ENCODE peak calls at places on chromosomes 3 and 15, in four cellular contexts. One of them, this sample, is unnamed.

GRCh38 chr3:189277711-189278110 is 105.9 kb downstream of the TPRG1 start:
- DNase-seq in GM12878: no peak
- DNase-seq in HepG2: no peak
- DNase-seq in WTC11: no peak
- DNase-seq in this sample: no peak

GRCh38 chr15:100997442-100997841 is 78.3 kb downstream of the LRRK1 start:
- DNase-seq in GM12878: no peak
- DNase-seq in HepG2: no peak
- DNase-seq in WTC11: no peak
- DNase-seq in this sample: no peak

GRCh38 chr3:179852117-179852886 is 184.4 kb downstream of the PEX5L start:
- DNase-seq in GM12878: no peak
- DNase-seq in HepG2: peak; percentile 10
- DNase-seq in WTC11: peak; percentile 23
- DNase-seq in this sample: peak; percentile 9

GRCh38 chr3:102053375-102053989 is 204.2 kb downstream of the NFKBIZ start:
- DNase-seq in GM12878: no peak
- DNase-seq in HepG2: no peak
- DNase-seq in WTC11: no peak
- DNase-seq in this sample: no peak

GRCh38 chr15:43519207-43519606 is 1.8 kb downstream of the MAP1A start:
- DNase-seq in GM12878: no peak
- DNase-seq in HepG2: no peak
- DNase-seq in WTC11: no peak
- DNase-seq in this sample: no peak

GRCh38 chr3:46846624-46847542 is 16.4 kb downstream of the MYL3 start:
- DNase-seq in GM12878: no peak
- DNase-seq in HepG2: no peak
- DNase-seq in WTC11: no peak
- DNase-seq in this sample: no peak

GRCh38 chr15:51205050-51205707 is 110.5 kb upstream of the TNFAIP8L3 start:
- DNase-seq in GM12878: no peak
- DNase-seq in HepG2: no peak
- DNase-seq in WTC11: no peak
- DNase-seq in this sample: no peak

GRCh38 chr3:36827133-36827532 is 62.8 kb upstream of the DCLK3 start:
- DNase-seq in GM12878: no peak
- DNase-seq in HepG2: no peak
- DNase-seq in WTC11: no peak
- DNase-seq in this sample: no peak

GRCh38 chr3:175002732-175003143 is 143.6 kb downstream of the NAALADL2 start:
- DNase-seq in GM12878: no peak
- DNase-seq in HepG2: no peak
- DNase-seq in WTC11: no peak
- DNase-seq in this sample: no peak

GRCh38 chr15:85421116-85421925 is 40.9 kb downstream of the AKAP13 start:
- DNase-seq in GM12878: no peak
- DNase-seq in HepG2: no peak
- DNase-seq in WTC11: no peak
- DNase-seq in this sample: no peak

GRCh38 chr15:60535743-60536142 is 56.8 kb upstream of the ICE2 start:
- DNase-seq in GM12878: no peak
- DNase-seq in HepG2: no peak
- DNase-seq in WTC11: no peak
- DNase-seq in this sample: no peak

GRCh38 chr3:64939747-64940450 is 252.1 kb upstream of the ADAMTS9 start:
- DNase-seq in GM12878: no peak
- DNase-seq in HepG2: no peak
- DNase-seq in WTC11: no peak
- DNase-seq in this sample: no peak

GRCh38 chr3:23791678-23792077 is 14.1 kb upstream of the UBE2E1 start:
- DNase-seq in GM12878: no peak
- DNase-seq in HepG2: no peak
- DNase-seq in WTC11: no peak
- DNase-seq in this sample: no peak

GRCh38 chr15:42679285-42680141 is 57.4 kb downstream of the CDAN1 start:
- DNase-seq in GM12878: no peak
- DNase-seq in HepG2: no peak
- DNase-seq in WTC11: no peak
- DNase-seq in this sample: no peak

GRCh38 chr3:185978516-185978915 is 40.7 kb upstream of the TRA2B start:
- DNase-seq in GM12878: no peak
- DNase-seq in HepG2: no peak
- DNase-seq in WTC11: no peak
- DNase-seq in this sample: no peak

GRCh38 chr3:124839896-124840295 is 47.3 kb downstream of the ITGB5 start:
- DNase-seq in GM12878: no peak
- DNase-seq in HepG2: no peak
- DNase-seq in WTC11: no peak
- DNase-seq in this sample: no peak

GRCh38 chr15:36644156-36644896 is 64.9 kb downstream of the CDIN1 start:
- DNase-seq in GM12878: no peak
- DNase-seq in HepG2: no peak
- DNase-seq in WTC11: no peak
- DNase-seq in this sample: no peak

GRCh38 chr3:129461461-129462146 is 21.6 kb downstream of the IFT122 start:
- DNase-seq in GM12878: no peak
- DNase-seq in HepG2: no peak
- DNase-seq in WTC11: no peak
- DNase-seq in this sample: peak; percentile 74

GRCh38 chr15:48086582-48086981 is 34.2 kb upstream of the SLC24A5 start:
- DNase-seq in GM12878: no peak
- DNase-seq in HepG2: no peak
- DNase-seq in WTC11: no peak
- DNase-seq in this sample: no peak

GRCh38 chr3:127997016-127997415 is 55.2 kb upstream of the SEC61A1 start:
- DNase-seq in GM12878: no peak
- DNase-seq in HepG2: no peak
- DNase-seq in WTC11: no peak
- DNase-seq in this sample: no peak

GRCh38 chr3:101521251-101521701 is 8.3 kb upstream of the SENP7 start:
- DNase-seq in GM12878: no peak
- DNase-seq in HepG2: no peak
- DNase-seq in WTC11: no peak
- DNase-seq in this sample: no peak

GRCh38 chr3:48352546-48352945 is 19.1 kb upstream of the SPINK8 start:
- DNase-seq in GM12878: no peak
- DNase-seq in HepG2: no peak
- DNase-seq in WTC11: no peak
- DNase-seq in this sample: no peak

GRCh38 chr3:157115069-157116006 is 44.6 kb downstream of the CCNL1 start:
- DNase-seq in GM12878: no peak
- DNase-seq in HepG2: no peak
- DNase-seq in WTC11: no peak
- DNase-seq in this sample: peak; percentile 35

GRCh38 chr3:134722899-134723484 is 72.1 kb upstream of the EPHB1 start:
- DNase-seq in GM12878: no peak
- DNase-seq in HepG2: no peak
- DNase-seq in WTC11: no peak
- DNase-seq in this sample: no peak

GRCh38 chr3:188842628-188843027 is 329.1 kb upstream of the TPRG1 start:
- DNase-seq in GM12878: no peak
- DNase-seq in HepG2: no peak
- DNase-seq in WTC11: no peak
- DNase-seq in this sample: no peak

GRCh38 chr15:79299836-79300235 is 11.1 kb upstream of the TMED3 start:
- DNase-seq in GM12878: no peak
- DNase-seq in HepG2: no peak
- DNase-seq in WTC11: no peak
- DNase-seq in this sample: no peak

GRCh38 chr3:142509079-142509478 is 61.2 kb upstream of the XRN1 start:
- DNase-seq in GM12878: no peak
- DNase-seq in HepG2: no peak
- DNase-seq in WTC11: no peak
- DNase-seq in this sample: no peak

GRCh38 chr3:54836876-54837275 is 91.0 kb downstream of the LRTM1 start:
- DNase-seq in GM12878: no peak
- DNase-seq in HepG2: no peak
- DNase-seq in WTC11: no peak
- DNase-seq in this sample: no peak

GRCh38 chr3:143567823-143568222 is 280.4 kb downstream of the SLC9A9 start:
- DNase-seq in GM12878: no peak
- DNase-seq in HepG2: no peak
- DNase-seq in WTC11: no peak
- DNase-seq in this sample: no peak

GRCh38 chr3:23740517-23741402 is 65.0 kb upstream of the UBE2E1 start:
- DNase-seq in GM12878: no peak
- DNase-seq in HepG2: no peak
- DNase-seq in WTC11: no peak
- DNase-seq in this sample: no peak

GRCh38 chr3:27357665-27358258 is 11.4 kb downstream of the NEK10 start:
- DNase-seq in GM12878: no peak
- DNase-seq in HepG2: peak; percentile 74
- DNase-seq in WTC11: peak; percentile 61
- DNase-seq in this sample: peak; percentile 17

GRCh38 chr15:63389902-63390301 is 8.3 kb upstream of the CA12 start:
- DNase-seq in GM12878: no peak
- DNase-seq in HepG2: peak; percentile 23
- DNase-seq in WTC11: no peak
- DNase-seq in this sample: peak; percentile 31

GRCh38 chr3:5188419-5189405 is 1.2 kb downstream of the EDEM1 start:
- DNase-seq in GM12878: no peak
- DNase-seq in HepG2: peak; percentile 68
- DNase-seq in WTC11: no peak
- DNase-seq in this sample: peak; percentile 51

GRCh38 chr3:197507081-197507480 is 48.7 kb downstream of the BDH1 start:
- DNase-seq in GM12878: no peak
- DNase-seq in HepG2: no peak
- DNase-seq in WTC11: no peak
- DNase-seq in this sample: no peak

GRCh38 chr3:185416513-185416912 is 53.6 kb downstream of the MAP3K13 start:
- DNase-seq in GM12878: no peak
- DNase-seq in HepG2: no peak
- DNase-seq in WTC11: no peak
- DNase-seq in this sample: no peak

GRCh38 chr15:51097553-51098330 is 3.0 kb upstream of the TNFAIP8L3 start:
- DNase-seq in GM12878: no peak
- DNase-seq in HepG2: peak; percentile 19
- DNase-seq in WTC11: no peak
- DNase-seq in this sample: no peak

GRCh38 chr15:88395241-88395640 is 71.9 kb downstream of the MRPL46 start:
- DNase-seq in GM12878: no peak
- DNase-seq in HepG2: no peak
- DNase-seq in WTC11: no peak
- DNase-seq in this sample: no peak

GRCh38 chr3:40780341-40780800 is 255.6 kb downstream of the ZNF621 start:
- DNase-seq in GM12878: no peak
- DNase-seq in HepG2: peak; percentile 46
- DNase-seq in WTC11: no peak
- DNase-seq in this sample: no peak

GRCh38 chr3:187679638-187680396 is 9.6 kb upstream of the SST start:
- DNase-seq in GM12878: no peak
- DNase-seq in HepG2: peak; percentile 73
- DNase-seq in WTC11: peak; percentile 92
- DNase-seq in this sample: peak; percentile 74

GRCh38 chr15:67832031-67832551 is 6.8 kb downstream of the SKOR1 start:
- DNase-seq in GM12878: no peak
- DNase-seq in HepG2: no peak
- DNase-seq in WTC11: peak; percentile 46
- DNase-seq in this sample: peak; percentile 35
- TF ChIP-seq CBFB in GM12878: no peak
- TF ChIP-seq CBFB in HepG2: no peak
- TF ChIP-seq CBFB in WTC11: no peak
- TF ChIP-seq CBFB in this sample: no peak

GRCh38 chr15:67189326-67190051 is 65.0 kb downstream of the AAGAB start:
- DNase-seq in GM12878: no peak
- DNase-seq in HepG2: no peak
- DNase-seq in WTC11: no peak
- DNase-seq in this sample: no peak
- TF ChIP-seq CBFB in GM12878: no peak
- TF ChIP-seq CBFB in HepG2: no peak
- TF ChIP-seq CBFB in WTC11: no peak
- TF ChIP-seq CBFB in this sample: no peak

GRCh38 chr15:77168616-77169015 is 97.7 kb upstream of the TSPAN3 start:
- DNase-seq in GM12878: no peak
- DNase-seq in HepG2: no peak
- DNase-seq in WTC11: no peak
- DNase-seq in this sample: no peak
- TF ChIP-seq CBFB in GM12878: no peak
- TF ChIP-seq CBFB in HepG2: no peak
- TF ChIP-seq CBFB in WTC11: no peak
- TF ChIP-seq CBFB in this sample: no peak

GRCh38 chr3:151816091-151816604 is 2.2 kb downstream of the AADAC start:
- DNase-seq in GM12878: no peak
- DNase-seq in HepG2: peak; percentile 79
- DNase-seq in WTC11: no peak
- DNase-seq in this sample: peak; percentile 11
- TF ChIP-seq CBFB in GM12878: no peak
- TF ChIP-seq CBFB in HepG2: no peak
- TF ChIP-seq CBFB in WTC11: no peak
- TF ChIP-seq CBFB in this sample: no peak

GRCh38 chr3:169999433-169999832 is 32.8 kb downstream of the SEC62 start:
- DNase-seq in GM12878: peak; percentile 51
- DNase-seq in HepG2: no peak
- DNase-seq in WTC11: no peak
- DNase-seq in this sample: no peak

GRCh38 chr3:169996063-169996462 is 29.5 kb downstream of the SEC62 start:
- DNase-seq in GM12878: no peak
- DNase-seq in HepG2: no peak
- DNase-seq in WTC11: no peak
- DNase-seq in this sample: no peak

GRCh38 chr3:170002231-170002630 is 35.6 kb upstream of the GPR160 start:
- DNase-seq in GM12878: no peak
- DNase-seq in HepG2: no peak
- DNase-seq in WTC11: no peak
- DNase-seq in this sample: no peak

GRCh38 chr3:170000051-170000450 is 33.4 kb downstream of the SEC62 start:
- DNase-seq in GM12878: no peak
- DNase-seq in HepG2: no peak
- DNase-seq in WTC11: no peak
- DNase-seq in this sample: no peak

GRCh38 chr3:169998668-169999131 is 32.1 kb downstream of the SEC62 start:
- DNase-seq in GM12878: no peak
- DNase-seq in HepG2: peak; percentile 76
- DNase-seq in WTC11: no peak
- DNase-seq in this sample: no peak
- TF ChIP-seq CBFB in GM12878: no peak
- TF ChIP-seq CBFB in HepG2: no peak
- TF ChIP-seq CBFB in WTC11: no peak
- TF ChIP-seq CBFB in this sample: no peak

GRCh38 chr3:115248274-115248673 is 101.2 kb upstream of the ZBTB20 start:
- DNase-seq in GM12878: no peak
- DNase-seq in HepG2: no peak
- DNase-seq in WTC11: no peak
- DNase-seq in this sample: no peak

GRCh38 chr3:115246621-115247020 is 99.5 kb upstream of the ZBTB20 start:
- DNase-seq in GM12878: no peak
- DNase-seq in HepG2: no peak
- DNase-seq in WTC11: no peak
- DNase-seq in this sample: no peak

GRCh38 chr3:115245899-115246298 is 98.8 kb upstream of the ZBTB20 start:
- DNase-seq in GM12878: no peak
- DNase-seq in HepG2: no peak
- DNase-seq in WTC11: no peak
- DNase-seq in this sample: no peak

GRCh38 chr3:115244350-115244749 is 97.3 kb upstream of the ZBTB20 start:
- DNase-seq in GM12878: no peak
- DNase-seq in HepG2: no peak
- DNase-seq in WTC11: no peak
- DNase-seq in this sample: no peak

GRCh38 chr3:115245437-115245836 is 98.3 kb upstream of the ZBTB20 start:
- DNase-seq in GM12878: no peak
- DNase-seq in HepG2: no peak
- DNase-seq in WTC11: no peak
- DNase-seq in this sample: peak; percentile 23
- TF ChIP-seq CBFB in GM12878: no peak
- TF ChIP-seq CBFB in HepG2: no peak
- TF ChIP-seq CBFB in WTC11: no peak
- TF ChIP-seq CBFB in this sample: no peak

This sample was measured in K562.